ENCODE peak calls at places on chromosomes 3 and 15, in six cellular contexts. G, M, B, O, D and J are unnamed samples. For H3K36me3, the result is how much of the 10 kb centered on the place peaks cover.

GRCh38 chr3:24628523-24629258 is 134.0 kb upstream of the THRB start:
- DNase-seq in G (no peak), M (no peak), B (no peak), O (no peak), D (no peak), J (no peak)

GRCh38 chr3:170154569-170155143 is 26.9 kb downstream of the PHC3 start:
- DNase-seq in G (no peak), M (no peak), B (no peak), O (no peak), D (peak), J (no peak)

GRCh38 chr3:127136024-127136600 is 56.8 kb upstream of the PRR23E start:
- DNase-seq in G (no peak), M (no peak), B (no peak), O (no peak), D (no peak), J (no peak)

GRCh38 chr15:69444686-69445085 is 7.9 kb upstream of the RPLP1 start:
- DNase-seq in G (no peak), M (no peak), B (no peak), O (no peak), D (no peak), J (no peak)

GRCh38 chr15:83275412-83275811 is 9.1 kb downstream of the BNC1 start:
- DNase-seq in G (no peak), M (no peak), B (no peak), O (no peak), D (peak), J (peak)

GRCh38 chr3:194325424-194326165 is 25.5 kb downstream of the CPN2 start:
- DNase-seq in G (no peak), M (no peak), B (no peak), O (no peak), D (no peak), J (no peak)

GRCh38 chr15:64894395-64895056 is 17.2 kb upstream of the ANKDD1A start:
- DNase-seq in G (peak), M (no peak), B (no peak), O (no peak), D (no peak), J (no peak)

GRCh38 chr3:68631810-68632545 is 300.4 kb downstream of the TAFA4 start:
- DNase-seq in G (peak), M (no peak), B (no peak), O (no peak), D (no peak), J (no peak)

GRCh38 chr3:173725507-173725906 is 328.0 kb downstream of the NLGN1 start:
- DNase-seq in G (no peak), M (no peak), B (no peak), O (no peak), D (peak), J (no peak)

GRCh38 chr3:131712662-131713061 is 209.9 kb upstream of the MRPL3 start:
- DNase-seq in G (no peak), M (no peak), B (no peak), O (no peak), D (no peak), J (no peak)

DNA sequence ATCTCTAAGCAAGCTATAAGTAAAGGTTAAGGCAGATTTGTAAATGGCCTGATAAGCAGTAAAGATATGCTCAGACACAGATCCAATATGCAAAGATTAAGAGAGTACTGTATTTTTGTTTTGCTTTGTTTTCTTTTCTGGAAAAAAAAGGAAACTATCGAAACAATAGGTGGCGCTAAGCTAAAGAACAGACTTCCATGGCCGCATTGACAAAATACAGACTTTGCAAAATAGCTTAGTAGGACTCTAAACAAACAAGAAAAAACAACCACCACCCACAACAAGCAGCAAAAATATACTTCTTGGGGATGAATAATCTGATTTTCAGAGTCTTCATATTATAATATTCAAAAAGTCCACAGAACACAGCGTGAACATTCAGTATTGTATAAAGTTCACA is 758.4 kb upstream of the ROBO1 start:
- DNase-seq in G (no peak), M (no peak), B (no peak), O (no peak), D (no peak), J (no peak)
- TF ChIP-seq CTCF in G (no peak), M (no peak), B (no peak), O (no peak), D (no peak), J (peak)

GRCh38 chr3:44446929-44447328 is 30.5 kb downstream of the ZNF445 start:
- DNase-seq in G (no peak), M (no peak), B (no peak), O (no peak), D (no peak), J (no peak)

GRCh38 chr3:44444437-44444836 is 33.0 kb downstream of the ZNF445 start:
- DNase-seq in G (no peak), M (no peak), B (no peak), O (no peak), D (no peak), J (no peak)

GRCh38 chr3:44444896-44445691 is 32.4 kb downstream of the ZNF445 start:
- DNase-seq in G (no peak), M (no peak), B (no peak), O (no peak), D (no peak), J (no peak)

GRCh38 chr3:44442591-44443309 is 34.7 kb downstream of the ZNF445 start:
- DNase-seq in G (no peak), M (no peak), B (no peak), O (no peak), D (no peak), J (no peak)

DNA sequence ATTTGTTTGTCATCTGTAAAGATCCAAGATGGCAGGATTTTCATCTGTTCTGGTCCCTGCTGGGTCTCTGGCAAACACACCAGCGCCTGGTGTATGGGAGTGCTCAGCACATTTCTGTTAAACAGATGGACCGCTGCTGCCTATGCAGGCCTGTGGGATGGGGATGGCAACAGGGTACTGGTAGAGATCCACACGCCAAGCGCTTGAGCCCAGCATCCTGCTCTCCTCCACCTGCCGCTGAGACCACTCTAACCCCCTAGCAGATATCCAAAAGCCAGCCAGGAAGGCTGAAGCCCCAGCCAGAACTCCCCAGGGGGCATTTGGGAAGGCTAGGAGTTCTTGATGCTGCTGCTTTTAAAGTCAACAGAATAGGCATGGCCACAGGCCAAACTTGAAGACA is 31.7 kb downstream of the ZNF445 start:
- DNase-seq in G (no peak), M (no peak), B (no peak), O (no peak), D (no peak), J (no peak)
- H3K36me3 ChIP-seq in G (half or more), M (under half), B (under half), O (under half), D (half or more), J (under half)

GRCh38 chr3:47664519-47664918 is 85.9 kb upstream of the CSPG5 start:
- DNase-seq in G (no peak), M (no peak), B (no peak), O (no peak), D (peak), J (no peak)
- TF ChIP-seq CTCF in G (peak), M (no peak), B (no peak), O (no peak), D (peak), J (no peak)

DNA sequence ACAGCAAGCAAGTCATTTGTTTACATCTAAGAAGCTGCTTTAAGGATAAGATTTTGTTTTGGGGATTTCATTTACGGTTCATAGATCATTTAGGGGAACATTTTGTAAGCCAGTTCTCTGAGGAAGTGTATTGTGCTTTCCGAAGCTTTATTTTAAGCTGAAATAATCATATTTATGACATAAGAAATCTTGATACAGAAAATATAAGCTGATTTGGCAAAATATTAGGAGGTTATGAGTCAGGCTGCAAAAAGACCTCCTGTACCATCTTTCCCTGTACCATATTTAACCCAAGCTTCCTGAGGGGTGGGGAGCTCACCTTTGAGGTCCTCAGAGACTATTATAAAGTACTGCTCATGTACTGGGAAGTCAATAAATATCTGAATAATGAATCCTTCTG is 8.1 kb upstream of the EIF4E3 start:
- DNase-seq in G (no peak), M (no peak), B (no peak), O (no peak), D (no peak), J (no peak)
- H3K36me3 ChIP-seq in G (under half), M (under half), B (under half), O (under half), D (under half), J (under half)

DNA sequence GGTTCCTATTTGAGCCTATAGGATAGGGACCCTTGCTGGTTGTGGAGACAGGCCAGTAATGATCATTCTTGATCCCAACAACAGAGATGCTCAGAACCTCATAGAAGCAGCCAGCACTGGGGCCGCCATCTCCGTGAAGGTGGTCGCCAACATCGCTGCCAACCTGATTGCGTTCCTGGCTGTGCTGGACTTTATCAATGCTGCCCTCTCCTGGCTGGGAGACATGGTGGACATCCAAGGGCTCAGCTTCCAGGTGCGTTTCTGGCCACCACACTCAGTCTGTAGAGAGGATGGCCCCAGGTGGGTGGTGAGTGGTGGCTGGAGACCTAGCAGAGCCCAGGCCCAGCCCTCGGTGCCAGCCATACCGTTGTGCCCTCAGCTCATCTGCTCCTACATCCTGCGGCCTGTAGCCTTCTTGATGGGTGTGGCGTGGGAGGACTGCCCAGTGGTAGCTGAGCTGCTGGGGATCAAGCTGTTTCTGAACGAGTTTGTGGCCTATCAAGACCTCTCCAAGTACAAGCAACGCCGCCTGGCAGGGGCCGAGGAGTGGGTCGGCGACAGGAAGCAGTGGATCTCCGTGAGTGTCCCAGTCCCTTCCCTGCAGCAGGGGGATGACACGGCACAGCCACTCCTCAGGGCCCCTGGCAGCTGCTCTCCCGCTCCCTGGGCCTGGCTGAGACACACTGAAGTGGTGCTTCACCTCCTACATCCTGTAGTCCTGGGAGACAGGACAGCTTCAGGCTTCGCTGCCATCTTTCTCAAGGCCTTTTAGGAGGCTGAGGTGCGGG is 46.5 kb upstream of the PDE8A start:
- DNase-seq in G (no peak), M (no peak), B (no peak), O (no peak), D (no peak), J (no peak)
- TF ChIP-seq CTCF in G (peak), M (peak), B (no peak), O (no peak), D (no peak), J (no peak)

DNA sequence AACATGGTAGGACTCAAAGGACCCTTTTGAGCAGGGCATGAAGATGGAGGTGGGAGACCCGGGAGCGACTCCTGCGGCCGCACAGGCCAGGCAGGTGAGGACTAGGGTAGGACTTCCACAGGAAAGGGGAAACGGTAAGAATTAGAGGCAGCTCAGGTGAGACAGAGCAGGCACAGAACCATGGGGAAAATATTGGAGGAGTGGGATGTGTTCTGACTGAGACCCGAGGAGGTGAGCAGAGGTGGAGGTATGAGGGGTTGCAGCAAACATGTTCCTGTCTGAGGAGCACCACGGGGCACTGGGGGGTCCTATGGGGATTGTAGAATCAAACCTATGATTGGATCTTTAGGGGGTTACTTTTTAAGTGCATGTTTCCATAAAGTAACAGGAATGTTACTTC is 1.4 kb upstream of the ISG20 start:
- DNase-seq in G (no peak), M (no peak), B (no peak), O (no peak), D (no peak), J (no peak)
- H3K36me3 ChIP-seq in G (under half), M (under half), B (under half), O (under half), D (under half), J (under half)

DNA sequence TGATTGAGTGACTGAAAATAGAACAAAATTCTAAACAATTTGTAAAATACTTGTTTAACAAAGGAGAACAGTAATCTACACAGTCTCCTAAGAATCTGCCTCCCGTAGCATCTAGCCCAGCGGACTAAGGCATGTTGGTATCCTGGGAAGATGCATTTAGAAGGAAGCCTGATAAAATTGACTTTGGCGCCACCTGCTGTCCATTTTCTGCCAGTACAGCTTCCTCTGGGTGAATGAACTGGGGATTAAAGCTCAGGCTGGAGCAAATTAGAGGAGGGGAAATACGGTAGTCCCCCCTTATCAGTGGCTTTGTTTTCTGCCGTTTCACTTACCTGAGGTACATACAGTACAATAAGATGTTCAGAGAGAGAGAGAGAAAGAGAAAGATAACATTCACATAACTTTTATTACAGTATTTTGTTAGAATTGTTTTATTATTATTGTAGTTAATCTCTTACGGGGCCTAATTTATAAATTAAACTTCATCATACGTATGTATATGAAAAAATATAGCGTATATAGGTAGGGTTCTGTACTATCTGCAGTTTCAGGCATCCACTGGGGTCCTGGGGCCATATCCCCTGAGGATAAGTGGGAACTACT is 191.6 kb downstream of the GAP43 start:
- DNase-seq in G (peak), M (peak), B (peak), O (peak), D (peak), J (no peak)
- TF ChIP-seq CTCF in G (peak), M (peak), B (peak), O (peak), D (peak), J (peak)

GRCh38 chr3:15041950-15042349 is 23.2 kb downstream of the MRPS25 start:
- DNase-seq in G (no peak), M (no peak), B (no peak), O (no peak), D (no peak), J (no peak)
- H3K36me3 ChIP-seq in G (half or more), M (under half), B (under half), O (under half), D (half or more), J (under half)

DNA sequence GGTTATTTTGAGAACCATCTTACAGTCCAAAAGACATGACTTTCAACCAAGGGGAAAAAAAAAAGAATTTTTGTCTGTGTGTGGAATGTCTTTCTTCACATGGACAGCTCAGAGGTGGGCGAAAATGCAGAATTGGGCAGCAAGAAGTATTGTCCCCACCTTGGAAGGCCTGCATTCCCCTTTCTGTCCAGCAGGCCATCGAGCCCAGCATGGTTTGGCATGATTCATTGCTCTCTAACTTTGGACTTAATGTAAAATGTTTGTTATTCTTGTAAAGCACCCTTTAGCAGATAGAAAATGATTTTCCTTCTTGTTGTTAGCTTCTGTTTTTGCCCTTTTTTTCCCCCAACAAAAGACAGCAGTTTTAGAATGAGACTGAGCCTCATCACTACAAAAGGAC is 12.4 kb downstream of the MYO1E start:
- DNase-seq in G (no peak), M (no peak), B (no peak), O (no peak), D (peak), J (no peak)
- TF ChIP-seq CTCF in G (peak), M (no peak), B (no peak), O (no peak), D (peak), J (peak)

GRCh38 chr3:172519740-172520139 is 3.5 kb downstream of the TNFSF10 start:
- DNase-seq in G (no peak), M (no peak), B (no peak), O (no peak), D (no peak), J (no peak)

GRCh38 chr3:172517859-172518466 is 5.3 kb downstream of the TNFSF10 start:
- DNase-seq in G (no peak), M (no peak), B (no peak), O (no peak), D (no peak), J (no peak)

GRCh38 chr3:172516318-172517214 is 6.7 kb downstream of the TNFSF10 start:
- DNase-seq in G (no peak), M (peak), B (peak), O (peak), D (no peak), J (no peak)

GRCh38 chr3:172520332-172520831 is 2.8 kb downstream of the TNFSF10 start:
- DNase-seq in G (no peak), M (no peak), B (no peak), O (no peak), D (no peak), J (peak)

DNA sequence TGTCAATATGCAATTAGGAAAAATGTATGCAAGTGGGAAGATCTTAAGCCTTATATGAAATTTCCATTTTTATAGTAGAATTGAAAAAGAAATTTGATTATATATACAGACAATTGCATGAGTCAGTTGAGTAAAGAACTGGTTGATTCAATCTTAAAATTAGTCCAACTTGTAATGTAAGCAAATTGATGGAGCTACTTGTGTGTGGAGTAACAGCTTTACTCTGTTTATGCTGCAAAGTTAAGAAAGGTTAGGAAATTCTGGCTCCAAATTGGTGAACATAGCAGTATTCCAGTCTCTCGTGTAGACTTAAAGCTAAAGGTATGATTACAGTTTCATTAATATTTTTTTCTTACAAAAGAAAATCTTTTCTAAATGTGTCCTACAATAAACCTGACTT is 4.0 kb downstream of the TNFSF10 start:
- DNase-seq in G (no peak), M (no peak), B (no peak), O (no peak), D (no peak), J (no peak)
- H3K36me3 ChIP-seq in G (under half), M (under half), B (under half), O (under half), D (under half), J (under half)